ENCODE peak calls at places on chromosomes 16 and 17, in four cellular contexts. One of them, this sample, is unnamed.

GRCh38 chr16:11674001-11674817 is 6.0 kb downstream of the SNN start:
- DNase-seq in cardiac muscle cell: no peak
- DNase-seq in testis: no peak
- DNase-seq in heart left ventricle: no peak
- DNase-seq in this sample: no peak

GRCh38 chr16:20956319-20956718 is 55.7 kb downstream of the LYRM1 start:
- DNase-seq in cardiac muscle cell: no peak
- DNase-seq in testis: no peak
- DNase-seq in heart left ventricle: no peak
- DNase-seq in this sample: no peak

GRCh38 chr17:1996243-1997145 is 28.6 kb downstream of the RTN4RL1 start:
- DNase-seq in cardiac muscle cell: no peak
- DNase-seq in testis: no peak
- DNase-seq in heart left ventricle: no peak
- DNase-seq in this sample: no peak

GRCh38 chr17:73427198-73427597 is 115.4 kb upstream of the CDC42EP4 start:
- DNase-seq in cardiac muscle cell: no peak
- DNase-seq in testis: no peak
- DNase-seq in heart left ventricle: no peak
- DNase-seq in this sample: no peak

GRCh38 chr16:65725156-65725845 is 603.4 kb upstream of the CDH11 start:
- DNase-seq in cardiac muscle cell: no peak
- DNase-seq in testis: no peak
- DNase-seq in heart left ventricle: no peak
- DNase-seq in this sample: no peak

GRCh38 chr16:85738878-85739715 is 11.8 kb downstream of the C16orf74 start:
- DNase-seq in cardiac muscle cell: no peak
- DNase-seq in testis: no peak
- DNase-seq in heart left ventricle: no peak
- DNase-seq in this sample: no peak

GRCh38 chr16:11138769-11139623 is 117.0 kb downstream of the SOCS1 start:
- DNase-seq in cardiac muscle cell: no peak
- DNase-seq in testis: no peak
- DNase-seq in heart left ventricle: no peak
- DNase-seq in this sample: no peak

GRCh38 chr17:48131216-48131824 is 23.8 kb downstream of the SNX11 start:
- DNase-seq in cardiac muscle cell: peak; percentile 84
- DNase-seq in testis: peak; percentile 73
- DNase-seq in heart left ventricle: peak; percentile 68
- DNase-seq in this sample: no peak

GRCh38 chr17:37465058-37465616 is 24.6 kb upstream of the DUSP14 start:
- DNase-seq in cardiac muscle cell: no peak
- DNase-seq in testis: no peak
- DNase-seq in heart left ventricle: no peak
- DNase-seq in this sample: no peak

GRCh38 chr16:3304370-3304769 is 860 bp downstream of the TIGD7 start:
- DNase-seq in cardiac muscle cell: no peak
- DNase-seq in testis: no peak
- DNase-seq in heart left ventricle: no peak
- DNase-seq in this sample: no peak

GRCh38 chr17:7095642-7096041 is 15.6 kb upstream of the CLEC10A start:
- DNase-seq in cardiac muscle cell: no peak
- DNase-seq in testis: no peak
- DNase-seq in heart left ventricle: no peak
- DNase-seq in this sample: no peak

GRCh38 chr16:65392831-65393565 is 271.1 kb upstream of the CDH11 start:
- DNase-seq in cardiac muscle cell: no peak
- DNase-seq in testis: no peak
- DNase-seq in heart left ventricle: no peak
- DNase-seq in this sample: no peak

GRCh38 chr16:12455287-12455798 is 348.3 kb downstream of the CPPED1 start:
- DNase-seq in cardiac muscle cell: peak; percentile 80
- DNase-seq in testis: peak; percentile 75
- DNase-seq in heart left ventricle: peak; percentile 53
- DNase-seq in this sample: peak; percentile 39

GRCh38 chr17:76234354-76234679 is 6.0 kb downstream of the RNF157 start:
- DNase-seq in cardiac muscle cell: no peak
- DNase-seq in testis: no peak
- DNase-seq in heart left ventricle: no peak
- DNase-seq in this sample: no peak

GRCh38 chr16:88352261-88353200 is 30.2 kb upstream of the ZNF469 start:
- DNase-seq in cardiac muscle cell: no peak
- DNase-seq in testis: no peak
- DNase-seq in heart left ventricle: no peak
- DNase-seq in this sample: peak; percentile 20

GRCh38 chr17:70621593-70621992 is 452.3 kb downstream of the KCNJ2 start:
- DNase-seq in cardiac muscle cell: no peak
- DNase-seq in testis: no peak
- DNase-seq in heart left ventricle: no peak
- DNase-seq in this sample: no peak

GRCh38 chr16:24610421-24610765 is 71.0 kb downstream of the RBBP6 start:
- DNase-seq in cardiac muscle cell: peak; percentile 44
- DNase-seq in testis: peak; percentile 28
- DNase-seq in heart left ventricle: peak; percentile 8
- DNase-seq in this sample: peak; percentile 32

GRCh38 chr16:48559462-48560211 is 50.3 kb downstream of the N4BP1 start:
- DNase-seq in cardiac muscle cell: no peak
- DNase-seq in testis: no peak
- DNase-seq in heart left ventricle: no peak
- DNase-seq in this sample: no peak

GRCh38 chr17:41298458-41299135 is 4.1 kb downstream of the KRTAP29-1 start:
- DNase-seq in cardiac muscle cell: no peak
- DNase-seq in testis: no peak
- DNase-seq in heart left ventricle: no peak
- DNase-seq in this sample: no peak

GRCh38 chr17:32993977-32994376 is 2.3 kb downstream of the SPACA3 start:
- DNase-seq in cardiac muscle cell: no peak
- DNase-seq in testis: no peak
- DNase-seq in heart left ventricle: no peak
- DNase-seq in this sample: no peak

GRCh38 chr16:53502331-53503269 is at the start of gene AKTIP:
- DNase-seq in cardiac muscle cell: peak; percentile 35
- DNase-seq in testis: peak; percentile 83
- DNase-seq in heart left ventricle: peak; percentile 35
- DNase-seq in this sample: peak; percentile 63

GRCh38 chr16:15970743-15971434 is 21.5 kb downstream of the ABCC1 start:
- DNase-seq in cardiac muscle cell: no peak
- DNase-seq in testis: no peak
- DNase-seq in heart left ventricle: no peak
- DNase-seq in this sample: no peak

GRCh38 chr17:63434951-63435571 is 11.0 kb downstream of the CYB561 start:
- DNase-seq in cardiac muscle cell: no peak
- DNase-seq in testis: peak; percentile 80
- DNase-seq in heart left ventricle: peak; percentile 78
- DNase-seq in this sample: no peak

GRCh38 chr16:50265716-50266336 is 525 bp upstream of the ADCY7 start:
- DNase-seq in cardiac muscle cell: no peak
- DNase-seq in testis: no peak
- DNase-seq in heart left ventricle: no peak
- DNase-seq in this sample: peak; percentile 15

GRCh38 chr17:73969956-73970355 is 233.5 kb upstream of the RPL38 start:
- DNase-seq in cardiac muscle cell: no peak
- DNase-seq in testis: peak; percentile 25
- DNase-seq in heart left ventricle: no peak
- DNase-seq in this sample: no peak

GRCh38 chr16:69324585-69325253 is 5.7 kb downstream of the PDF start:
- DNase-seq in cardiac muscle cell: no peak
- DNase-seq in testis: peak; percentile 9
- DNase-seq in heart left ventricle: no peak
- DNase-seq in this sample: no peak
- H3K4me1 ChIP-seq in cardiac muscle cell: no peaks in the 10 kb centered on the region
- H3K4me1 ChIP-seq in testis: peaks cover 8% of the 10 kb centered on the region
- H3K4me1 ChIP-seq in heart left ventricle: peaks cover 40% of the 10 kb centered on the region
- H3K4me1 ChIP-seq in this sample: peaks cover 3% of the 10 kb centered on the region

DNA sequence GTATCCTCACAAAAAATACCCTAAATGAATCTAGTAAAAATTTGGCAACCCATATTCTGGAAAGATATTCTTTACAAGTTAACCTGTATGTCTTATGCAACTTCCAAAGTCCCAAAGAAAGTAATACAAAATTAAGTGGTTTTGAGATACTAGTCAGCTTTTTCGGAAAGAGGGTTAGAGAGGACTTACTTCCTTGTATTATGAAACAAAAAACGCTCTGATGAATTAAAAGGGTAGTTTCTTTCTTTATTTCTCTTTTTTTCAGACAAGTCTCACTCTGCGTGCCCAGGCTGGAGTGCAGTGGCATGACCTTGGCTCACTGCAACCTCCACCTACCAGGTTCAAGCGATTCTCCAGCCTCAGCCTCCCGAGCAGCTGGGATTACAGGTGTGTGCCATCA is 51.6 kb downstream of the KANSL1 start:
- DNase-seq in cardiac muscle cell: no peak
- DNase-seq in testis: no peak
- DNase-seq in heart left ventricle: no peak
- DNase-seq in this sample: no peak
- H3K4me1 ChIP-seq in cardiac muscle cell: peaks cover 39% of the 10 kb centered on the region
- H3K4me1 ChIP-seq in testis: peaks cover 12% of the 10 kb centered on the region
- H3K4me1 ChIP-seq in heart left ventricle: peaks cover 87% of the 10 kb centered on the region
- H3K4me1 ChIP-seq in this sample: peaks cover 12% of the 10 kb centered on the region

GRCh38 chr17:17921192-17922082 is 50.8 kb downstream of the TOM1L2 start:
- DNase-seq in cardiac muscle cell: peak; percentile 33
- DNase-seq in testis: no peak
- DNase-seq in heart left ventricle: peak; percentile 36
- DNase-seq in this sample: no peak
- H3K4me1 ChIP-seq in cardiac muscle cell: peaks cover 29% of the 10 kb centered on the region
- H3K4me1 ChIP-seq in testis: peaks cover 33% of the 10 kb centered on the region
- H3K4me1 ChIP-seq in heart left ventricle: peaks cover 64% of the 10 kb centered on the region
- H3K4me1 ChIP-seq in this sample: peaks cover 11% of the 10 kb centered on the region

GRCh38 chr17:78737332-78737731 is 44.7 kb downstream of the CYTH1 start:
- DNase-seq in cardiac muscle cell: no peak
- DNase-seq in testis: no peak
- DNase-seq in heart left ventricle: no peak
- DNase-seq in this sample: no peak

GRCh38 chr17:78738698-78739097 is 43.4 kb downstream of the CYTH1 start:
- DNase-seq in cardiac muscle cell: no peak
- DNase-seq in testis: no peak
- DNase-seq in heart left ventricle: no peak
- DNase-seq in this sample: no peak

GRCh38 chr17:78736526-78737079 is 45.5 kb downstream of the CYTH1 start:
- DNase-seq in cardiac muscle cell: peak; percentile 48
- DNase-seq in testis: peak; percentile 51
- DNase-seq in heart left ventricle: peak; percentile 81
- DNase-seq in this sample: no peak

GRCh38 chr17:78739331-78739853 is 42.7 kb downstream of the CYTH1 start:
- DNase-seq in cardiac muscle cell: no peak
- DNase-seq in testis: no peak
- DNase-seq in heart left ventricle: no peak
- DNase-seq in this sample: no peak

GRCh38 chr17:78738245-78738644 is 43.8 kb downstream of the CYTH1 start:
- DNase-seq in cardiac muscle cell: no peak
- DNase-seq in testis: no peak
- DNase-seq in heart left ventricle: no peak
- DNase-seq in this sample: no peak
- H3K4me1 ChIP-seq in cardiac muscle cell: peaks cover 37% of the 10 kb centered on the region
- H3K4me1 ChIP-seq in testis: peaks cover 15% of the 10 kb centered on the region
- H3K4me1 ChIP-seq in heart left ventricle: peaks cover 70% of the 10 kb centered on the region
- H3K4me1 ChIP-seq in this sample: peaks cover 17% of the 10 kb centered on the region

This sample was measured in ovary.